ENCODE peak calls at places on chromosomes 4 and X, in four cellular contexts. P is PC-9, I is thyroid gland, Y is brain microvascular endothelial cell. O is an unnamed sample.

GRCh38 chrX:65677954-65678469 is 10.6 kb downstream of the MSN start:
- DNase-seq in P (peak), I (no peak), Y (peak), O (no peak)

GRCh38 chr4:84254537-84254936 is 244.6 kb downstream of the NKX6-1 start:
- DNase-seq in P (no peak), I (no peak), Y (no peak), O (no peak)

GRCh38 chr4:55008166-55009056 is 117.0 kb downstream of the KDR start:
- DNase-seq in P (no peak), I (no peak), Y (no peak), O (no peak)

GRCh38 chrX:39174761-39175417 is 373.6 kb downstream of the MID1IP1 start:
- DNase-seq in P (no peak), I (no peak), Y (no peak), O (no peak)

GRCh38 chr4:650951-651883 is 22.9 kb downstream of the ATP5ME start:
- DNase-seq in P (no peak), I (peak), Y (no peak), O (no peak)

GRCh38 chr4:54541426-54542118 is 116.2 kb upstream of the KIT start:
- DNase-seq in P (no peak), I (no peak), Y (peak), O (no peak)

GRCh38 chrX:42195506-42195905 is 272.2 kb upstream of the CASK start:
- DNase-seq in P (no peak), I (no peak), Y (no peak), O (no peak)

GRCh38 chrX:131762802-131763234 is 218.9 kb downstream of the OR13H1 start:
- DNase-seq in P (no peak), I (no peak), Y (peak), O (no peak)

GRCh38 chr4:101621120-101621519 is 169.4 kb upstream of the BANK1 start:
- DNase-seq in P (no peak), I (no peak), Y (peak), O (no peak)

GRCh38 chr4:114512595-114513295 is 85.9 kb upstream of the UGT8 start:
- DNase-seq in P (peak), I (no peak), Y (no peak), O (no peak)

GRCh38 chrX:44035576-44035975 is 62.4 kb upstream of the NDP start:
- DNase-seq in P (no peak), I (no peak), Y (peak), O (no peak)

GRCh38 chrX:144616317-144616716 is 631.0 kb upstream of the SPANXN1 start:
- DNase-seq in P (no peak), I (no peak), Y (no peak), O (no peak)

GRCh38 chr4:53563824-53564223 is 27.5 kb downstream of the LNX1 start:
- DNase-seq in P (no peak), I (no peak), Y (peak), O (no peak)

GRCh38 chr4:41525129-41525528 is 12.8 kb upstream of the LIMCH1 start:
- DNase-seq in P (peak), I (no peak), Y (peak), O (peak)

GRCh38 chr4:41526628-41527027 is 11.3 kb upstream of the LIMCH1 start:
- DNase-seq in P (peak), I (no peak), Y (no peak), O (no peak)

DNA sequence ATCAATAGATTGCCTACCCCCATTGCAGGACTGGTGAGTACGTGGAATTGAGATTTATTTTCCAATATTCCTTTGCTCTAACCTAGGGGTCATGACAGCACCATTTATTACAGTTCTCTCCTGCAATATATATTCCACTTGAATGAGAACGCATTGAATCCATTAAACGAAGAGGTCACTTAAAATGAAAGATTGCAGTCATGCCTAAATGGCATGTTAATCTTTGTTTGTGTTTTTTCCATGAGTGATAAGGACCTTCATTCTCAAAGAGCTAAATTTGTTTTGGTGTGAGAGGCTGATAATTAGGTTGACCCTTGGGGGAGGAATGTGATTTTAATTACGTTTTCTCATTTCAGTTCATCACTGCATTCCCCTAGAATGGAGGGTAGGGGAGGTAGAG is 13.5 kb upstream of the LIMCH1 start:
- DNase-seq in P (no peak), I (no peak), Y (no peak), O (no peak)
- TF ChIP-seq CTCF in P (no peak), I (no peak), Y (no peak), O (no peak)

DNA sequence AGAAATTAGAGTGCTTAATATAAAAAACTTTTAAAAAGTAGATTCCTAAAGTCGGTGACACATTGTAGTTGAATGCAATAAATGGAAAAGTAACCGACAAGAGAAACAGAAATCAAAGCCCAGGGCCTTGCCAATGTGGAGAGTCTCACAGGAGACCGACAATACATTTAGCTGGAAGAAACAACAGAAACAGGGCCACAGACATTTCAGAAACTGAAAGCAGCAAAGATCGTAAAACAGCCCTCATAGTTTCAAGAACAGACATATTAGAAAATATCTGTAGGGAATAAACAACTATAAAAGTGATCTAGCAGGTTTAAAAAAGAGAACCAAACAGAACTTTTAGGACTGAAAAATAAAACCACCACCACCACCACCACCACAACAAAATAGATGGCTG is 49.5 kb downstream of the STAP1 start:
- DNase-seq in P (no peak), I (no peak), Y (no peak), O (no peak)
- H3K27ac ChIP-seq in P (no peak), I (no peak), Y (no peak), O (no peak)

GRCh38 chr4:107890779-107891178 is 40.6 kb upstream of the CYP2U1 start:
- DNase-seq in P (no peak), I (no peak), Y (no peak), O (no peak)
- H3K4me3 ChIP-seq in P (no peak), I (no peak), Y (no peak), O (no peak)

GRCh38 chr4:174156239-174156826 is 127.1 kb downstream of the FBXO8 start:
- DNase-seq in P (no peak), I (no peak), Y (peak), O (peak)
- TF ChIP-seq CTCF in P (peak), I (peak), Y (peak), O (peak)

GRCh38 chr4:118993329-118993728 is 104.7 kb downstream of the SYNPO2 start:
- DNase-seq in P (no peak), I (no peak), Y (no peak), O (no peak)

GRCh38 chr4:118994030-118994429 is 105.4 kb downstream of the SYNPO2 start:
- DNase-seq in P (no peak), I (no peak), Y (no peak), O (no peak)

GRCh38 chr4:118992149-118992548 is 103.5 kb downstream of the SYNPO2 start:
- DNase-seq in P (no peak), I (no peak), Y (no peak), O (no peak)

GRCh38 chr4:118989098-118990080 is 100.7 kb downstream of the SYNPO2 start:
- DNase-seq in P (peak), I (no peak), Y (peak), O (no peak)

DNA sequence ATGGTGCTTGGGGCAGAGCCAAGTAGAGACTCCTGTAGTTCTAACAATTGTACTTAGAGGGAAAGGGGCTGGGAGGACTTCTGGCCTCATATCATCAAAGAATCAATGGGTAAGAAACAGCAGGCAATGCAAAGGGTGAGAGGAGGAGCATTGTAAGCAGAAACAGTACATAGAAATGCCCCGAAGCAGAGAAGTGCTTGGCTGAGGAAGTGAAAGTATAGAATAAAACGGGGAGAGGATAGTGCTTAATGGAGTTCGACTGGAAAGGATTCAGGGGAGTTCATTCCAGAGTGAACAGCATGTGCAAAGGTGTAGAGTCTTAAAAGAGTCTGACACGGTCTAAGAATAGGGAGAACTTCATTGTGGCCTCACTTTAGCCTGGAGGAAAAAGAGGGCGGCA is 103.0 kb downstream of the SYNPO2 start:
- DNase-seq in P (no peak), I (no peak), Y (no peak), O (no peak)
- H3K27ac ChIP-seq in P (no peak), I (no peak), Y (no peak), O (peak)

DNA sequence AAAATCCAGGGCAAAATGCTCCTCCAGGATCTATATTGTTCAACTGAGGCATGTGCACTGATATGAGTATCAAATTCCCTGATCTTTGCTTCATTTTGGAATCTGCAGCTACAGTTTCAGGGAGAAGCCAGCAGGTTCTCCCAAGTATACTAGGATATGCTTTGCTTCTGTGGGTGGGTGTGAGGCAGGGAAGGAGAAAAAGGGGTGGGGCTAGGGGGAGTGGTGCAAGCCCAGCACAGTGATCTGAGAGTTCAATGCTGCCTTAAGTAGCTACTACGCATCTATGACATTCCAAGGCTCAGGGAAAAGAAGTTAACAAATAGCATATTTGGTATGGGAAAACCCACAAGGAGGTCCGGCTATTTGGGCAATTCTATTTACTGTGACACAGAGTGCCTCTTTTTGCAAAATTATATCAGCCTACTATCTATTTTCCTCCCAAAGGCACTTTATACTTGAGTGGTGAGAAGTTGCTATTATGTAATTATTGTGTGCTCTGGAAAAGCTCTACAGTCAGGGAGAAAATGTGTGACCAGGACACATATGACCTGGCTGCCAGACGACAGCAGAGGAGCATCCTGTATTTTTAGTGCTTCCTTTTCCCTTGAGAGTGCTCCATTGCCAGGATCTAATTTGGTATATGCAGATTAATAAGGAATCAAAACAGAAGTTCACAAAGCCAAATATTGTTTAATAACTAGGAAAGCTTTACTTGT is 162.0 kb downstream of the RNF150 start:
- DNase-seq in P (no peak), I (no peak), Y (no peak), O (no peak)
- H3K4me3 ChIP-seq in P (no peak), I (no peak), Y (no peak), O (no peak)